ENCODE peak calls at places on chromosomes 6 and 20, in four cellular contexts. One of them, this sample, is unnamed.

GRCh38 chr20:56627122-56628014 is 1.7 kb upstream of the TFAP2C start:
- DNase-seq in mesothelial cell of epicardium: no peak
- DNase-seq in CD8-positive, alpha-beta memory T cell: no peak
- DNase-seq in activated T-cell treated with anti-CD3 and anti-CD28 coated beads for 24 hours: no peak
- DNase-seq in this sample: no peak

GRCh38 chr6:38239719-38240451 is 399.8 kb downstream of the BTBD9 start:
- DNase-seq in mesothelial cell of epicardium: no peak
- DNase-seq in CD8-positive, alpha-beta memory T cell: no peak
- DNase-seq in activated T-cell treated with anti-CD3 and anti-CD28 coated beads for 24 hours: no peak
- DNase-seq in this sample: no peak

GRCh38 chr20:940926-941325 is 24.8 kb upstream of the ANGPT4 start:
- DNase-seq in mesothelial cell of epicardium: no peak
- DNase-seq in CD8-positive, alpha-beta memory T cell: no peak
- DNase-seq in activated T-cell treated with anti-CD3 and anti-CD28 coated beads for 24 hours: no peak
- DNase-seq in this sample: no peak

GRCh38 chr20:884983-885952 is 30.9 kb downstream of the ANGPT4 start:
- DNase-seq in mesothelial cell of epicardium: peak
- DNase-seq in CD8-positive, alpha-beta memory T cell: no peak
- DNase-seq in activated T-cell treated with anti-CD3 and anti-CD28 coated beads for 24 hours: no peak
- DNase-seq in this sample: no peak

GRCh38 chr6:14638932-14639875 is 521.6 kb downstream of the CD83 start:
- DNase-seq in mesothelial cell of epicardium: no peak
- DNase-seq in CD8-positive, alpha-beta memory T cell: no peak
- DNase-seq in activated T-cell treated with anti-CD3 and anti-CD28 coated beads for 24 hours: no peak
- DNase-seq in this sample: no peak

GRCh38 chr20:36927704-36928103 is 23.8 kb downstream of the SAMHD1 start:
- DNase-seq in mesothelial cell of epicardium: no peak
- DNase-seq in CD8-positive, alpha-beta memory T cell: no peak
- DNase-seq in activated T-cell treated with anti-CD3 and anti-CD28 coated beads for 24 hours: no peak
- DNase-seq in this sample: no peak

GRCh38 chr6:14732226-14732844 is 513.5 kb upstream of the JARID2 start:
- DNase-seq in mesothelial cell of epicardium: no peak
- DNase-seq in CD8-positive, alpha-beta memory T cell: no peak
- DNase-seq in activated T-cell treated with anti-CD3 and anti-CD28 coated beads for 24 hours: no peak
- DNase-seq in this sample: no peak

GRCh38 chr20:22686097-22686496 is 101.7 kb upstream of the FOXA2 start:
- DNase-seq in mesothelial cell of epicardium: no peak
- DNase-seq in CD8-positive, alpha-beta memory T cell: no peak
- DNase-seq in activated T-cell treated with anti-CD3 and anti-CD28 coated beads for 24 hours: no peak
- DNase-seq in this sample: no peak

GRCh38 chr6:121465101-121465500 is 29.7 kb downstream of the GJA1 start:
- DNase-seq in mesothelial cell of epicardium: no peak
- DNase-seq in CD8-positive, alpha-beta memory T cell: no peak
- DNase-seq in activated T-cell treated with anti-CD3 and anti-CD28 coated beads for 24 hours: no peak
- DNase-seq in this sample: no peak

GRCh38 chr6:17666646-17667045 is 40.1 kb downstream of the NUP153 start:
- DNase-seq in mesothelial cell of epicardium: no peak
- DNase-seq in CD8-positive, alpha-beta memory T cell: no peak
- DNase-seq in activated T-cell treated with anti-CD3 and anti-CD28 coated beads for 24 hours: no peak
- DNase-seq in this sample: no peak

GRCh38 chr6:2108700-2109306 is 136.6 kb downstream of the GMDS start:
- DNase-seq in mesothelial cell of epicardium: no peak
- DNase-seq in CD8-positive, alpha-beta memory T cell: no peak
- DNase-seq in activated T-cell treated with anti-CD3 and anti-CD28 coated beads for 24 hours: no peak
- DNase-seq in this sample: no peak

GRCh38 chr6:158654498-158654897 is 4.6 kb downstream of the SYTL3 start:
- DNase-seq in mesothelial cell of epicardium: peak
- DNase-seq in CD8-positive, alpha-beta memory T cell: no peak
- DNase-seq in activated T-cell treated with anti-CD3 and anti-CD28 coated beads for 24 hours: no peak
- DNase-seq in this sample: no peak

GRCh38 chr6:117555262-117555849 is 47.0 kb downstream of the GOPC start:
- DNase-seq in mesothelial cell of epicardium: no peak
- DNase-seq in CD8-positive, alpha-beta memory T cell: no peak
- DNase-seq in activated T-cell treated with anti-CD3 and anti-CD28 coated beads for 24 hours: no peak
- DNase-seq in this sample: no peak

GRCh38 chr6:169099411-169100202 is 154.0 kb downstream of the THBS2 start:
- DNase-seq in mesothelial cell of epicardium: no peak
- DNase-seq in CD8-positive, alpha-beta memory T cell: no peak
- DNase-seq in activated T-cell treated with anti-CD3 and anti-CD28 coated beads for 24 hours: no peak
- DNase-seq in this sample: no peak

This sample was measured in naive thymus-derived CD8-positive, alpha-beta T cell.